ENCODE peak calls at places on chromosomes 16 and 17, in nine cellular contexts. M is IMR-90; C is CD8-positive, alpha-beta T cell; D is lower leg skin; V is cardiac fibroblast; Z is PC-9; F is kidney epithelial cell; K is body of pancreas; A is AG10803. B is an unnamed sample.

GRCh38 chr16:73064227-73064995 is 16.5 kb upstream of the ZFHX3 start:
- DNase-seq in M (peak), C (no peak), D (no peak), V (peak), Z (no peak), F (no peak), K (no peak), A (peak), B (no peak)

GRCh38 chr17:71535311-71535710 is 585.5 kb upstream of the SOX9 start:
- DNase-seq in M (no peak), C (no peak), D (no peak), V (no peak), Z (no peak), F (no peak), K (no peak), A (peak), B (no peak)

GRCh38 chr17:48610282-48611211 is at the start of gene HOXB7:
- DNase-seq in M (peak), C (peak), D (peak), V (no peak), Z (peak), F (no peak), K (no peak), A (peak), B (no peak)

GRCh38 chr17:61011269-61011668 is 333.6 kb downstream of the BCAS3 start:
- DNase-seq in M (no peak), C (no peak), D (no peak), V (no peak), Z (no peak), F (no peak), K (no peak), A (no peak), B (no peak)

GRCh38 chr17:76268015-76268749 is 3.0 kb downstream of the UBALD2 start:
- DNase-seq in M (peak), C (peak), D (peak), V (peak), Z (no peak), F (no peak), K (no peak), A (peak), B (no peak)

GRCh38 chr16:81447383-81448101 is 2.9 kb downstream of the CMIP start:
- DNase-seq in M (no peak), C (no peak), D (no peak), V (no peak), Z (peak), F (no peak), K (peak), A (no peak), B (peak)

GRCh38 chr16:30710971-30711370 is 12.0 kb downstream of the SRCAP start:
- DNase-seq in M (peak), C (no peak), D (no peak), V (no peak), Z (no peak), F (no peak), K (no peak), A (no peak), B (no peak)

GRCh38 chr16:3138342-3138741 is 3.5 kb downstream of the ZNF213 start:
- DNase-seq in M (no peak), C (no peak), D (no peak), V (no peak), Z (no peak), F (no peak), K (no peak), A (no peak), B (no peak)

GRCh38 chr16:29765167-29766032 is 12.7 kb upstream of the ZG16 start:
- DNase-seq in M (no peak), C (no peak), D (no peak), V (no peak), Z (peak), F (no peak), K (peak), A (no peak), B (peak)

GRCh38 chr16:29023279-29024278 is 38.7 kb downstream of the LAT start:
- DNase-seq in M (peak), C (no peak), D (no peak), V (peak), Z (peak), F (no peak), K (no peak), A (no peak), B (no peak)

GRCh38 chr16:27175888-27176287 is 27.4 kb upstream of the KDM8 start:
- DNase-seq in M (no peak), C (no peak), D (no peak), V (peak), Z (no peak), F (no peak), K (no peak), A (no peak), B (no peak)

DNA sequence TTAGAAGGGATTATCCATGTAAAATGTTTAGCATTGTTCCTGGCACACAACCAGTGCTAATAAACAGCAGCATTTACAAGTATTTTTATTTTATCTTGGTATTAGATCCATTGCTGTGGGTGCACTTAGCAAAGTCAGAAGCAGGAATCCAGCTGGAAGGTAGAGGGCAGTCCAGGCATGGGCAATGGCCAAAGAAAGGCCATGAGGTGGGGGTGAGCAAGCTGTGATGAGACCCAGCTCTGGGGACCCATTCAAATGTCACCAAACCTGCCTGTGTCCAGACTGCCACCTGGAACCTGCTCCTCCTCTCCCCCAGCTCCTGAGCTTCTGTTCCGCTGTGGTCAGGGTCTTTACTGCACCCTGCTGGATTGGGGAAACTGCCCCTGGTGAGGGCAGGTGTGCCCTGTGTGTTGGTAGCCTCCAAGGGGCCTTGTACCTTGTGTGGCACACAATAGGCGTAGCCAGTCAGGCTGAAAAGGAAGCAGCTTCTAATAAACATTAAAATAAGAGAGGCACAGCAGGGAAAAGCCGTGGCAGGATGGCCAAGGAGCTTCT is 118.0 kb upstream of the CRHR1 start:
- DNase-seq in M (no peak), C (no peak), D (no peak), V (no peak), Z (no peak), F (no peak), K (no peak), A (no peak), B (peak)
- TF ChIP-seq CTCF in M (no peak), C (no peak), D (no peak), V (no peak), Z (no peak), F (no peak), K (no peak), A (no peak), B (peak)

GRCh38 chr17:50181155-50181554 is 15.3 kb downstream of the SGCA start:
- DNase-seq in M (no peak), C (no peak), D (no peak), V (no peak), Z (no peak), F (no peak), K (no peak), A (no peak), B (no peak)
- H3K4me3 ChIP-seq in M (no peak), C (no peak), D (no peak), V (no peak), Z (no peak), F (no peak), K (no peak), A (no peak), B (no peak)

GRCh38 chr16:64469906-64470702 is 651.8 kb downstream of the CDH11 start:
- DNase-seq in M (no peak), C (no peak), D (no peak), V (peak), Z (no peak), F (no peak), K (no peak), A (no peak), B (no peak)
- TF ChIP-seq CTCF in M (peak), C (no peak), D (no peak), V (peak), Z (no peak), F (no peak), K (no peak), A (peak), B (no peak)

DNA sequence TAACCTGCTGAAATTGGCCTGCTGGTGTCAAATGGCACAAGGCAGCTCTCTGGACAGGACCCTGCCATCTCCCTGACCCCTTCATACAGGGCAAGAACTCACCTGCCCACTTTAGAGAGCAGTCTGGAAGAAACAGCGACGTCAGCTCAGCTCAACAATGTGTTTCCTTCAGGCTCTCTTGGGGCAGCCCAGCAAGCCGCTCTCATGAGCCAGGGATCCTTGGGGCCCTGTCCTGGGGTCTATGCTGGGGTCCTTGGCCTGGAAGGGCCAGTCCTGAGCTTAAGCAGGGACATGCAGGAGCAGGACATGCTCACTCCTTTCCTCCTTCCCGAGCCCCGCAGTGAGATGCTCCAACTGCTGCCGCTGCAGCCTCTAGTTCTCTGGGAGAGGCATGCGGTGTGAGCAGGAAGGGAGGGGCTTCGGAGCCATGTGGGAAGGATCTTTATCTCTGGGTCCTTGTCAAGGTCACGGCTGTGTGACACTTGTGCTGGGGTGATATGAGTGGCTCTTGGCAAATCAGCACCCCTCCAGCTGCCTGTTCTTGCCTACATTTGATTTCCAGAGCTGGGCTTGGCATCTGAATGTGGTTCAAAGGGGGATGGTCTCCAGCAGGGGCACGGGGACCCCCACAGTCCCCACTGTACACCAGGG is 3.4 kb downstream of the C1QTNF1 start:
- DNase-seq in M (no peak), C (no peak), D (peak), V (no peak), Z (no peak), F (no peak), K (no peak), A (no peak), B (no peak)
- H3K4me3 ChIP-seq in M (no peak), C (no peak), D (no peak), V (peak), Z (no peak), F (no peak), K (no peak), A (no peak), B (no peak)

DNA sequence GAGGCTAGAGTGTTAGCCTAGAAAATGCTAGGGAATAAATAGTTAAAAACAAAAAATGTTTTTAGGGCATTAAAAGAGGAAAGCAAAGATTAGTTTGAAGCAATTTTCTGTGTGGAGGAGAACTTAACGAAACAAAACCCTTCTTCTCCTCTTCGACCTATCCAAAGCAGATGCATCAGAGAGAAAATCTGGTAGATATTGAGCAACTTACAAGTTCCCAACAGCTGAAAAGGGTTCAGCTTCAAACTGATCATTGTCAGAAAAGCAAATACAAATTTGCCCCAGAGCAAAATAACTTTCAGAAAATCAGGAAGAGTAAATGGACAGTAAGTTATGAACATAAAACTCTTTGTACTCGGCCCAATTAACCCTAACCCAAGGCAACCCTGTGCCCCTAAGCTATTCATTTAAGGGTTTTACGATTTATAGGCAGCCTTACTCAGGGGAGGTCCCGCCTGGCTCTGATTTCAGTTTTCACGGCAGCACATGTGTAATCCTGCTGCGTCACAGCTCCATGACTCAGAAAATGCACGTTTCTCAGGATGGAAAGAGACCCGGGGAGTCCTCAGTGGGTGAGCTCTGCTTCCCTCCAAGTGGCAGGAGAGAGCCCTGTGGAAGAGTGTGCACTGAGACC is 405.7 kb upstream of the SALL1 start:
- DNase-seq in M (peak), C (no peak), D (no peak), V (peak), Z (no peak), F (peak), K (no peak), A (peak), B (no peak)
- TF ChIP-seq CTCF in M (peak), C (no peak), D (no peak), V (no peak), Z (no peak), F (no peak), K (no peak), A (peak), B (no peak)

B was measured in LNCaP clone FGC.